ENCODE peak calls at places on chromosomes 13 and 19, in five cellular contexts. V is fibroblast of villous mesenchyme, Q is AG10803, A is GM12865, Y is tibial artery. X is an unnamed sample.

GRCh38 chr13:40974460-40975407 is 44.4 kb downstream of the ELF1 start:
- DNase-seq in V (peak), Q (peak), A (peak), Y (no peak), X (no peak)

GRCh38 chr19:46786236-46787039 is 2.0 kb downstream of the SLC1A5 start:
- DNase-seq in V (peak), Q (peak), A (peak), Y (peak), X (peak)

GRCh38 chr13:97329331-97329730 is 104.6 kb upstream of the RAP2A start:
- DNase-seq in V (no peak), Q (peak), A (no peak), Y (no peak), X (no peak)

GRCh38 chr13:87827479-87827878 is 156.3 kb downstream of the SLITRK5 start:
- DNase-seq in V (no peak), Q (peak), A (no peak), Y (no peak), X (no peak)

GRCh38 chr13:111017755-111018487 is 97.2 kb upstream of the ARHGEF7 start:
- DNase-seq in V (no peak), Q (no peak), A (no peak), Y (no peak), X (no peak)

GRCh38 chr19:17073869-17074627 is 1.2 kb downstream of the HAUS8 start:
- DNase-seq in V (no peak), Q (no peak), A (peak), Y (no peak), X (no peak)

GRCh38 chr19:55581145-55581827 is 638 bp upstream of the ZNF579 start:
- DNase-seq in V (no peak), Q (no peak), A (no peak), Y (no peak), X (no peak)

GRCh38 chr13:90933097-90933826 is 414.2 kb upstream of the MIR17HG start:
- DNase-seq in V (no peak), Q (no peak), A (no peak), Y (no peak), X (no peak)

GRCh38 chr19:31616031-31616430 is 266.8 kb upstream of the TSHZ3 start:
- DNase-seq in V (no peak), Q (no peak), A (no peak), Y (no peak), X (no peak)

GRCh38 chr13:101755228-101755887 is 302.9 kb downstream of the ITGBL1 start:
- DNase-seq in V (peak), Q (no peak), A (no peak), Y (no peak), X (no peak)

GRCh38 chr13:101473458-101473857 is 21.0 kb downstream of the ITGBL1 start:
- DNase-seq in V (peak), Q (peak), A (no peak), Y (peak), X (no peak)

GRCh38 chr13:44664308-44664707 is 88.2 kb upstream of the TSC22D1 start:
- DNase-seq in V (no peak), Q (no peak), A (no peak), Y (no peak), X (no peak)

GRCh38 chr19:16660763-16661479 is at the start of gene TMEM38A:
- DNase-seq in V (no peak), Q (no peak), A (peak), Y (peak), X (peak)

DNA sequence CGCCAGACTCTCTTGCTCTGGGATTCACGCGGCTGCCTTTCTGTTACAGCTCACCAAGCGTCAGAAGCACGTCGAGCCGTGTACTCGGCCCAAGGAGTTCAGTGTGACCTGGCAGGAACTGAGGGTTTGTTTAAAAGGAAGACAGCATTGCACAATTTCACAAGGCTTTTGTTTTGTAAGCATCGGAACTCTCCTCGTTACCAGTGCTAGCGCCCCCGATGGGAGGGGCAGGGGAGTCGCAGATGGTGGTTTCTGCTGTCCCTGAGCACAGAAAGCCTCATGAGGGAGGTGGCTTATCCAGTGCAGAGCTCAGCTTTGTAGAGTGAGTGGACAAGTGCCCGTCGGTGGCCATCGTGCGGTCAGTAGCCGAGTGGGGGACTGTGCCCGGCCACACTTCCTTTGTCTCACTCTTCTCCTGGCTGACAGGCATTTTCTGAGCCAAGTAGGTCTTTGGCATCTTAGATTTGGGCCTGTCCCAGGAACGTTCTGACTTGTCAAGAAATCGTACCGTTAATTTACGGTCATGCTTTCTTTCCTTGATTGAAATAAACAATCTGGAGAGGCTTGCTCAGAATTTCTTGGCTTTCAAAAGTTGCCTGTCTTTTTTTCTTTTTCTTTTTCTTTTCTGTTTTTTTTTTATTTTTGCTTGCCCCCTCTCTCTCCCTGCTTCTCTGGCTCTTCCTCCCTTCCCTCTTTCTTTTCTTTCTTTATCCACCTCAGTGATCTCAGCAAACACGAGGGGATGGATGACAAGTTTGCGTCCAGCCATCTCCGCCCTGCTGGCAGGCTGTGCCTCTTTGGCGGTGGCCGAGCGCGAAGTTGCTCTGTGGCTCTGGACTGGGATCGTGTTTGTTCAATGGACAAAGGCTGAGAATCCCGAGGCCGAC is 7.7 kb downstream of the KDM4B start:
- DNase-seq in V (peak), Q (peak), A (no peak), Y (peak), X (peak)
- TF ChIP-seq CTCF in V (peak), Q (peak), A (no peak), Y (peak), X (no peak)

DNA sequence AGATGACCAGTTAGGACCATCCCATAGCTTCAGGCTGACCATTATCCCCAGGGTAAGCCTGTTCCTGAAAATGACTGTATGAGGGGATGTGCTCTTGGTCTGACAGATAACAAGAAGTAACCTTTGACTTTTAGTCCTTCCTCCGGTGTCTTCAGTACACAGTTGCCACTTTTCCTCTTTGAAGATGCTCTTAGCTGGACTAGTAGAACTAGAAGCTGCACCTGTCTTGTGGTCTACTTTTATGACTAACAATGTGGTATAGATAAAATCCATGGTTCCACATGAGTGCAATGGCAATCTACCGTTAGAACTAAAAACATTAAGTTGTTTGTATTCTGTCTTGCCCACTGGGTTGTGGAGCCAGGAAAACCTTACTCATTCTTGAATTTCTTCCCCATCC is 5.9 kb upstream of the RUBCNL start:
- DNase-seq in V (no peak), Q (no peak), A (peak), Y (no peak), X (no peak)
- H3K4me3 ChIP-seq in V (no peak), Q (no peak), A (no peak), Y (no peak), X (no peak)

GRCh38 chr13:81927347-81927746 is 1586.4 kb upstream of the SPRY2 start:
- DNase-seq in V (no peak), Q (no peak), A (no peak), Y (no peak), X (no peak)
- TF ChIP-seq CTCF in V (no peak), Q (no peak), A (no peak), Y (no peak), X (no peak)

DNA sequence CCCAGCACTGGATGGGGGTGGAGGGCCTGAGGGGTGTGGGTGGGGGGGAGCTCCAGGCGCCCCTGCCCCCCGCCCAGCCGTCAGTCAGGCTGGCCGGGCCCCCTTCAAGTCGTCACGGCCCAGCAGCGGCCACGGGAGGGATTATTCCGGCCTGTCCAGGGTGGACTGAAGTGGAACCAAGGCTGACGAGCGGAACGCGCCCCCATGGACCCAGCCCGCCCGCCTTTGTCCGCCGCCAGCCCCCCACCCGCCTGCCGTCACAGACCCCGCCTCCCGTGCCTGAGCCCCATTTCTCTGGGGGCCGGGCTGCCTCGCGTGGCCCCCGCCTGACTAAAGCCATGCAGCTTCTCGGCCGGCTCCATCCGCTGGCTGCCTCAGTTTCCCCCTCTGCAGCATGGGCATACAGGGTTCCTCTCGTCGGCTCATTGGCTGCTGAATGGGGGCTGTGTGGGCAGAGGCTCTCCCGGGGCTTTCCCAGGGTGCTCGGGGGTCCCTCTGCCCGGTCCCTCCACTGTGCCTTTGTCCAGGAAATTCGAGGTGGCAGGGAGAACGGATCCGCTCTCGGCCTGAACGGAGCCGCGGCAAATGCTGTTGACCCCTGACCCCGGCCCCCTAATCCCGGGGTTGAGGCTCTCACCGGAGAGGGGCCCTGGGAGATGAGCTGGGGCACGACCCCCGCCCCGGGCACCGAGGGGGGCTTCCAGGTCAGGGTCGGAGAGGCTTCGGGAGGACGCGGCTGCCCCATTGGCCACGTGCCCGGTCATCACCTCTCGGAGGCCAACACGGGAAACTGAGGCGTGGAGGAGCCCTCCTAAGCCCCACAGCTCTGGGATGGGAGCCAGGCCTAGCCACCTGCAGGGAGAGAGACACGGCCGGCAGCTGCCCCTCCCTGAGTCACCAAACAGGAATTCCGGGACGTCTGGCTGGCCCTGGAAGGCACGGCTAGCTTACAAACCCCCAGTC is 27.3 kb downstream of the EFNA2 start:
- DNase-seq in V (peak), Q (peak), A (no peak), Y (no peak), X (no peak)
- H3K4me3 ChIP-seq in V (no peak), Q (no peak), A (no peak), Y (no peak), X (no peak)

DNA sequence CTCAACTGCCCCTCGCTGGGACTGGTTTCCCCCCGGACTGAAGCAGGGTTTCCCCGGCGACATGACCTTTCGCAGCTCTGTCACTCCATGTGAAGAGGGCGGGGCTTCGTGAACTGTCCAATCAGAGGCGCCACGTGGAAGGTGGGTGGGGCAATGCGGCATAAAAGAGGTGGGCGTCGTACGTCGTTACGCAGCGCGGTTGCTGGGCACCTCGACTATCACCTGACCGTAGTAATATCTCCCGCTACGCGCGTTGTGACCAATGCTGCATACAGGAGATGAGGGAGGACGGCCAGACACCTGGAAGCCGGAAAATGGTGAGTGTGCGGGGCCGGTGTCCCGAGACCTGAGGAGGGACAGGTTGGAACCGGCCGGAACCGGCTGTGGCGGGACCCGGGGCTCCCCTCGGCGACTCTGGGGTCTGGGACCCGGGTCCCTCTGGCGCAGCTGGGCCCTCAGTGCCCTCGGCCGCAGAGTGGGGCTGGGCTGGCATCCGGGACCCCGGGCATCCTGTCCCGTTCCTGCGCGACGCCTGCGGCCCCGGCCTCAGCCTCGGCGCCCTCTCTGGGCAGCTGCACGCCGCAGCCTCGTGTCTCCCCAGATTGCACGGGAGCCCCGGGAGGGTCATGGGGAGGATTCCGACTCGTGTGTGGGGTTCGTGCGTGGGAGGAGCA is 32.1 kb downstream of the ZNF136 start:
- DNase-seq in V (peak), Q (peak), A (no peak), Y (peak), X (peak)
- TF ChIP-seq CTCF in V (no peak), Q (no peak), A (no peak), Y (no peak), X (no peak)

DNA sequence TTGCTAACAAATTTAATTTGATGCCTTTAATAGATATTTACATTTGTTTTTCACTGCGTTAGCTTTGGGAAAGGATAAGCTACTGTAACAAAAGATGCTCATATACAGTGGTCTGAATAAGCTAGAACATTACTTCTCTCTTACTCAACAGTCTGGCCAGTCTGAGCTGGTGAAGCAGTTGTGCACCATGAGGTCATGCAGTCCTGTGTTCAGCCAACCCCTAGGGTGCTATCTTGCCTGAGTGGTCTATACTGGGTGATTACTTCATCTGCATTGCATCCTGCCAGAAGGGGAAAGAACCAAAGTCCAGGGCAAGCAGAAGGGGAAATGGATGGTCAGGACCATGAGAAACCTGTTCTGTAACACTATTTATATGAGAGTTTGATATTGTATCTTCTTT is 31.5 kb downstream of the ERCC5 start:
- DNase-seq in V (no peak), Q (peak), A (no peak), Y (no peak), X (no peak)
- H3K4me3 ChIP-seq in V (no peak), Q (no peak), A (no peak), Y (no peak), X (no peak)

DNA sequence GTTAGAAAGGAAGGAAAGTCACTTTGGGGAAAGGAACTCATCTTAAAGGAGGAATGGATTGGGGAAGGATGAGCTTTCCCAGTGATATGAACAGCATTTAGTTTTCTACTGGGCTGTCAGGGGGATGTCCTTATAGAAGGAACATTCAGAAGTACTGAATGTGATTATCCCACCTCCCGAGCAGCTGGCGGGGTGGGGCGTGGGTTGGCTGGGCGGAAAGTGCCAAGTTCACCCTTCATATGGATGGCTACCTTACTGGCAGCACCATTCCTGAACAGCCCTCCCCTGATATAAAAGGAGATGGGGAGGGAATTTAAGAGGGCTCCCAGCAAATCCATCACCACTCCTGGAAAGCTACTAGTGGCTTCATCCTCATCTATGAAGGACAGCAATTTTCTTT is 190.7 kb downstream of the DNAJC15 start:
- DNase-seq in V (no peak), Q (no peak), A (no peak), Y (no peak), X (no peak)
- TF ChIP-seq CTCF in V (no peak), Q (no peak), A (no peak), Y (no peak), X (no peak)

DNA sequence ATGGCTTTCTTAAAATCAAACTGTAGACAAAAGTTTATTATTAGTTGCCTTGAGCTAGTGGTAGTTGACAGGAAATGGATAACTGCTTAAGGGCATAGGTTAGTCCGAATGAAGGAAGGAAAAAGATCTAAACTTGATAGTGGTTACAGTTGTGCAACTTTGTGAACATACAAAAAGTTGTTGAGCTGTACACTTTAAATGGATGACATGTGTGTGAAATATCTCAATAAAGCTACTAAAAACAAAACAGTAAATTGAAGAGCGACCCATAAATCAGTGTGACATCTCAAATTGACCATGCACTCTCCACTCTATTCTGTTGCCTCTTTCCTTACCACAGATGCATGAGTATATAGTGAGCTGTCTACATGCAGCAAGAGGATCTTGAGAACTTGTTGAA is 1757.8 kb downstream of the PCDH9 start:
- DNase-seq in V (no peak), Q (no peak), A (no peak), Y (no peak), X (no peak)
- H3K4me3 ChIP-seq in V (no peak), Q (no peak), A (no peak), Y (no peak), X (no peak)

GRCh38 chr13:113863511-113864302 is at the start of gene GAS6:
- DNase-seq in V (peak), Q (peak), A (peak), Y (peak), X (peak)

GRCh38 chr13:113864303-113864890 is 521 bp upstream of the GAS6 start:
- DNase-seq in V (peak), Q (peak), A (no peak), Y (peak), X (peak)

GRCh38 chr13:113862191-113862765 is 1.6 kb downstream of the GAS6 start:
- DNase-seq in V (no peak), Q (no peak), A (no peak), Y (peak), X (peak)

GRCh38 chr13:113861433-113862030 is 2.3 kb downstream of the GAS6 start:
- DNase-seq in V (no peak), Q (no peak), A (no peak), Y (peak), X (peak)

GRCh38 chr13:113862766-113863510 is 938 bp downstream of the GAS6 start:
- DNase-seq in V (peak), Q (peak), A (peak), Y (peak), X (peak)
- TF ChIP-seq CTCF in V (no peak), Q (peak), A (no peak), Y (no peak), X (no peak)

X was measured in coronary artery.